ENCODE peak calls at places on chromosome 21, in seven cellular contexts. S is IMR-90, N is neuronal stem cell, J is H9, Y is mesendoderm, Z is H1, I is mesenchymal stem cell. B is an unnamed sample.

GRCh38 chr21:33865176-33865575 is 50.4 kb downstream of the ATP5PO start:
- DNase-seq in S (no peak), N (no peak), J (no peak), Y (no peak), Z (no peak), I (no peak), B (no peak)

GRCh38 chr21:44612029-44612486 is at the start of gene KRTAP10-8:
- DNase-seq in S (no peak), N (no peak), J (no peak), Y (no peak), Z (peak), I (no peak), B (no peak)

GRCh38 chr21:15730484-15731242 is 881 bp downstream of the USP25 start:
- DNase-seq in S (no peak), N (peak), J (no peak), Y (peak), Z (no peak), I (peak), B (peak)

GRCh38 chr21:44267655-44268142 is 6.0 kb upstream of the DNMT3L start:
- DNase-seq in S (no peak), N (no peak), J (no peak), Y (no peak), Z (peak), I (no peak), B (no peak)

GRCh38 chr21:40422851-40423635 is 423.9 kb downstream of the DSCAM start:
- DNase-seq in S (no peak), N (no peak), J (no peak), Y (no peak), Z (no peak), I (no peak), B (peak)

GRCh38 chr21:40272037-40272436 is 404.8 kb downstream of the PCP4 start:
- DNase-seq in S (no peak), N (no peak), J (no peak), Y (no peak), Z (no peak), I (no peak), B (no peak)

GRCh38 chr21:35780983-35781382 is 279.3 kb downstream of the SETD4 start:
- DNase-seq in S (no peak), N (no peak), J (no peak), Y (no peak), Z (no peak), I (no peak), B (no peak)

GRCh38 chr21:44527983-44528633 is 11.9 kb downstream of the KRTAP10-1 start:
- DNase-seq in S (no peak), N (no peak), J (no peak), Y (no peak), Z (no peak), I (no peak), B (no peak)

GRCh38 chr21:26448751-26449150 is 124.3 kb downstream of the CYYR1 start:
- DNase-seq in S (no peak), N (no peak), J (no peak), Y (no peak), Z (no peak), I (no peak), B (no peak)

GRCh38 chr21:9738527-9738926 is 782.9 kb upstream of the TPTE start:
- DNase-seq in S (no peak), N (no peak), J (no peak), Y (no peak), Z (no peak), I (no peak), B (no peak)

GRCh38 chr21:25556087-25556486 is 51.2 kb downstream of the MRPL39 start:
- DNase-seq in S (no peak), N (no peak), J (no peak), Y (no peak), Z (no peak), I (no peak), B (no peak)

GRCh38 chr21:16305686-16306085 is 575.9 kb downstream of the USP25 start:
- DNase-seq in S (no peak), N (peak), J (no peak), Y (peak), Z (no peak), I (no peak), B (no peak)

GRCh38 chr21:25733859-25734653 is 648 bp downstream of the ATP5PF start:
- DNase-seq in S (peak), N (no peak), J (no peak), Y (peak), Z (no peak), I (peak), B (no peak)

GRCh38 chr21:26007911-26008579 is 162.5 kb downstream of the APP start:
- DNase-seq in S (peak), N (no peak), J (no peak), Y (no peak), Z (no peak), I (peak), B (no peak)

GRCh38 chr21:43836616-43837015 is 28.4 kb upstream of the AGPAT3 start:
- DNase-seq in S (no peak), N (no peak), J (no peak), Y (no peak), Z (no peak), I (no peak), B (no peak)

GRCh38 chr21:33075128-33075527 is 5.2 kb downstream of the OLIG1 start:
- DNase-seq in S (no peak), N (peak), J (peak), Y (peak), Z (no peak), I (no peak), B (peak)

GRCh38 chr21:34530264-34530663 is 18.3 kb upstream of the KCNE1 start:
- DNase-seq in S (peak), N (no peak), J (no peak), Y (no peak), Z (no peak), I (peak), B (no peak)

GRCh38 chr21:28832013-28832714 is 160.5 kb downstream of the LTN1 start:
- DNase-seq in S (peak), N (no peak), J (no peak), Y (peak), Z (no peak), I (peak), B (no peak)

GRCh38 chr21:33496345-33496744 is 4.8 kb upstream of the DNAJC28 start:
- DNase-seq in S (no peak), N (no peak), J (peak), Y (no peak), Z (peak), I (no peak), B (no peak)

GRCh38 chr21:29904359-29905282 is 35.2 kb downstream of the GRIK1 start:
- DNase-seq in S (no peak), N (no peak), J (peak), Y (peak), Z (no peak), I (no peak), B (no peak)

GRCh38 chr21:34813266-34813886 is 144.6 kb downstream of the CLIC6 start:
- DNase-seq in S (peak), N (no peak), J (no peak), Y (no peak), Z (no peak), I (peak), B (peak)

GRCh38 chr21:16563795-16564194 is 834.0 kb downstream of the USP25 start:
- DNase-seq in S (no peak), N (peak), J (peak), Y (peak), Z (peak), I (no peak), B (peak)

GRCh38 chr21:29641001-29641634 is 298.7 kb downstream of the GRIK1 start:
- DNase-seq in S (no peak), N (no peak), J (no peak), Y (peak), Z (no peak), I (no peak), B (no peak)

GRCh38 chr21:34912022-34912933 is 136.8 kb downstream of the RUNX1 start:
- DNase-seq in S (no peak), N (no peak), J (no peak), Y (peak), Z (no peak), I (peak), B (peak)

GRCh38 chr21:27448960-27449359 is 482.1 kb upstream of the ADAMTS5 start:
- DNase-seq in S (no peak), N (peak), J (no peak), Y (no peak), Z (no peak), I (no peak), B (no peak)

GRCh38 chr21:34272321-34272720 is 91.5 kb upstream of the KCNE2 start:
- DNase-seq in S (no peak), N (no peak), J (no peak), Y (no peak), Z (no peak), I (no peak), B (no peak)

GRCh38 chr21:43343095-43343991 is 83.6 kb downstream of the SIK1 start:
- DNase-seq in S (no peak), N (no peak), J (no peak), Y (no peak), Z (no peak), I (no peak), B (peak)

GRCh38 chr21:25234857-25235801 is 372.2 kb downstream of the MRPL39 start:
- DNase-seq in S (no peak), N (no peak), J (no peak), Y (no peak), Z (no peak), I (no peak), B (no peak)

GRCh38 chr21:33514234-33514633 is 22.7 kb upstream of the DNAJC28 start:
- DNase-seq in S (peak), N (no peak), J (no peak), Y (no peak), Z (no peak), I (peak), B (no peak)

GRCh38 chr21:35478096-35479080 is 429.3 kb upstream of the RUNX1 start:
- DNase-seq in S (peak), N (no peak), J (no peak), Y (no peak), Z (no peak), I (peak), B (no peak)

GRCh38 chr21:21952566-21952965 is 954.4 kb downstream of the NCAM2 start:
- DNase-seq in S (no peak), N (no peak), J (no peak), Y (no peak), Z (no peak), I (no peak), B (no peak)

GRCh38 chr21:34887729-34888568 is 161.2 kb downstream of the RUNX1 start:
- DNase-seq in S (peak), N (no peak), J (peak), Y (peak), Z (no peak), I (peak), B (peak)

GRCh38 chr21:28516996-28517592 is 475.6 kb downstream of the LTN1 start:
- DNase-seq in S (no peak), N (peak), J (peak), Y (peak), Z (peak), I (peak), B (peak)

GRCh38 chr21:25133939-25134338 is 473.3 kb downstream of the MRPL39 start:
- DNase-seq in S (peak), N (no peak), J (no peak), Y (no peak), Z (no peak), I (no peak), B (no peak)

GRCh38 chr21:8991968-8992621 is 1529.3 kb upstream of the TPTE start:
- DNase-seq in S (no peak), N (no peak), J (no peak), Y (no peak), Z (no peak), I (no peak), B (peak)

GRCh38 chr21:15935530-15935929 is 205.7 kb downstream of the USP25 start:
- DNase-seq in S (no peak), N (no peak), J (no peak), Y (no peak), Z (no peak), I (no peak), B (no peak)

GRCh38 chr21:31289702-31290101 is 54.4 kb downstream of the TIAM1 start:
- DNase-seq in S (no peak), N (no peak), J (no peak), Y (no peak), Z (no peak), I (no peak), B (no peak)

GRCh38 chr21:31294691-31295090 is 49.4 kb downstream of the TIAM1 start:
- DNase-seq in S (no peak), N (no peak), J (no peak), Y (no peak), Z (no peak), I (no peak), B (no peak)

GRCh38 chr21:31288191-31288590 is 55.9 kb downstream of the TIAM1 start:
- DNase-seq in S (no peak), N (no peak), J (no peak), Y (no peak), Z (no peak), I (no peak), B (no peak)

GRCh38 chr21:31293986-31294385 is 50.1 kb downstream of the TIAM1 start:
- DNase-seq in S (peak), N (peak), J (no peak), Y (peak), Z (no peak), I (peak), B (peak)

DNA sequence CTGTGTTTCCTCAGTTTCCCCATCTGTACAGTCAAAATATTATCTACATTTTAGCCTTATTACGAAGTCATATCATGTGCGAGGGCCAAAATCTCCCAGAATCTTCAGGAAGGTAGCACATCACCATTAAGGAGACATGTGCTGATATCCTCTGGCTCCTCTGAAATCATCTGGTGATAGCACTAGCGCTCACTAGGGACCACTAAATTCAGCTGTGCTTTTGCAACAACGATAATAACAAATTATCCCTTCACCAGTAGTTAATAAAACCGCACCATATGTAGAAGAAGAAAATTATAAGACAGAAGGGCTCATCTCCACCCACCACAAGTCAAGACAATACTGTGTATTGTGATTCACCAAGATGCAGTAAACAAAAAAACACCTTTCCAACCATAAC is 53.3 kb downstream of the TIAM1 start:
- DNase-seq in S (no peak), N (no peak), J (no peak), Y (no peak), Z (no peak), I (no peak), B (no peak)
- H3K27ac ChIP-seq in S (no peak), N (no peak), J (no peak), Y (no peak), Z (no peak), I (no peak), B (no peak)

GRCh38 chr21:31897311-31897710 is 24.5 kb downstream of the HUNK start:
- DNase-seq in S (peak), N (no peak), J (no peak), Y (no peak), Z (no peak), I (no peak), B (no peak)
- H3K23ac ChIP-seq in S (peak), N (no peak), J (no peak), Y (no peak), Z (no peak), I (no peak), B (no peak)

GRCh38 chr21:30996728-30997127 is 41.5 kb downstream of the KRTAP19-8 start:
- DNase-seq in S (no peak), N (no peak), J (no peak), Y (peak), Z (no peak), I (no peak), B (peak)
- H2AK5ac ChIP-seq in S (no peak), N (no peak), J (no peak), Y (no peak), Z (no peak), I (no peak), B (no peak)

GRCh38 chr21:38766987-38767722 is 38.6 kb upstream of the ETS2 start:
- DNase-seq in S (no peak), N (no peak), J (no peak), Y (no peak), Z (no peak), I (peak), B (no peak)
- H3K27ac ChIP-seq in S (peak), N (no peak), J (no peak), Y (no peak), Z (no peak), I (no peak), B (no peak)

DNA sequence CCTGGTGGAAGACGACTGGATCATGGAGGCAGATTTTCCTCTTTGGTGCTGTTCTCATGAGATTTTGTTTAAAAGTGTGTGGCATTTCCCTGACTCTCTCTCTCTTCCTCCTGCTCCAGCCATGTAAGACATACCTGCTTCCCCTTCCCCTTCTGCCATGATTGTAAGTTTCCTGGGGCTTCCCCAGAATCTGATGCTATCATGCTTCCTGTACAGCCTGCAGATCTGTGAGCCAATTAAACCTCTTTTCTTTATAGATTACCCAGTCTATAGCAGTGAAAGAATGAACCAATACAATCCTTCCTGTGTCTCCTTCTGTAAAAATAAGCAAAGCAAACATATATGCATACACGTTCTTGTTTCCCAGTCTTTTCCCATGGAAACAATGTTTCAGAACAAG is 273.2 kb downstream of the DYRK1A start:
- DNase-seq in S (no peak), N (no peak), J (no peak), Y (no peak), Z (no peak), I (no peak), B (no peak)
- H3K23ac ChIP-seq in S (no peak), N (no peak), J (no peak), Y (no peak), Z (no peak), I (no peak), B (no peak)

GRCh38 chr21:46266946-46267345 is 18.5 kb downstream of the MCM3AP start:
- DNase-seq in S (no peak), N (no peak), J (no peak), Y (no peak), Z (no peak), I (no peak), B (no peak)

GRCh38 chr21:46264046-46264689 is 21.2 kb downstream of the MCM3AP start:
- DNase-seq in S (no peak), N (no peak), J (no peak), Y (no peak), Z (no peak), I (no peak), B (no peak)

GRCh38 chr21:46268371-46268770 is 17.0 kb downstream of the MCM3AP start:
- DNase-seq in S (no peak), N (no peak), J (no peak), Y (no peak), Z (no peak), I (no peak), B (no peak)

GRCh38 chr21:46264690-46265144 is 20.7 kb downstream of the MCM3AP start:
- DNase-seq in S (no peak), N (no peak), J (no peak), Y (no peak), Z (no peak), I (no peak), B (no peak)

GRCh38 chr21:46265736-46266525 is 19.5 kb downstream of the MCM3AP start:
- DNase-seq in S (no peak), N (no peak), J (no peak), Y (no peak), Z (no peak), I (no peak), B (no peak)
- H2AK5ac ChIP-seq in S (no peak), N (no peak), J (no peak), Y (no peak), Z (no peak), I (no peak), B (no peak)

DNA sequence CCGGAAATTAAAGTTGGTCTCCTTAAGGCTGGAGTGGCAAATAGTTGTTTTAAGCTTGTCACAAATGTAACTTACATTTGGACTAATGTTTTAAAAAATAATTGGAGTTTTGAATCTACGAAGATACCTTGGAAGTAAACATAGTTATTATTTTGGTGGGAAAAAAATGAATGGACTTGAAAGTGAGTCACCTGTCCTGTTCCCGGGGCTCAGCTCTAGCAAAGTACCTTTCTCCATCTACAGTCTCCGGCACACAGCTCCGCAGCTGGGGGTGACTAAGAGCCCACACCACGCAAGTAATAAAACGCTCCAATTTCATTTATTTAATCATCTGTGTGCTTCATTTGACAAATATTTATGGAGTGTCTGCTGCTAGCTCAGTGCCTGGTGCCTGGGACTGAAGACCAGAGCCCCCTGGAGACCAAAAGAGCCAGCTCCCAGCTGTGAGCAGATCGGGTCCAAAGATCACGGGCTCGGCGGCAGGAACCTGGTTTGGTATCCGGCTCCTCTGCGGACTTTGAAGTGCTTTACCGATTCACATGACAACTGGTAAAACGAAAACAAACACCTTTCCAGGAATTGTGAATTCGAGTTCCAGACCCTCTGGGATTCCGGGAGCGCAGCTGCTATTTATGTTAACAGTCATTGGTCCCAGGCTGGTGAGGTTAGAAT is 1.7 kb upstream of the RIPK4 start:
- DNase-seq in S (peak), N (no peak), J (peak), Y (peak), Z (no peak), I (peak), B (peak)
- H3K27ac ChIP-seq in S (no peak), N (no peak), J (no peak), Y (no peak), Z (no peak), I (peak), B (no peak)

GRCh38 chr21:42276076-42276475 is 39.1 kb downstream of the TFF3 start:
- DNase-seq in S (no peak), N (no peak), J (no peak), Y (no peak), Z (no peak), I (no peak), B (no peak)
- H3K23ac ChIP-seq in S (no peak), N (no peak), J (no peak), Y (no peak), Z (no peak), I (no peak), B (no peak)

GRCh38 chr21:38875694-38876492 is 70.2 kb downstream of the ETS2 start:
- DNase-seq in S (peak), N (no peak), J (no peak), Y (no peak), Z (no peak), I (peak), B (no peak)
- H2AK5ac ChIP-seq in S (peak), N (no peak), J (no peak), Y (no peak), Z (no peak), I (no peak), B (no peak)

B was measured in trophoblast cell.